ENCODE peak calls at places on chromosome 11, in seven cellular contexts. I is mucosa of gallbladder; V is WTC11; S is naive thymus-derived CD4-positive, alpha-beta T cell; L is LoVo; D is activated CD4-positive, alpha-beta T cell treated with anti-CD3 and anti-CD28 coated beads, Interleukin-2, amount 10 ng/mL, durations not matched to agents 7 days and 5 days; E is NCI-H2171. M is an unnamed sample.

GRCh38 chr11:114678125-114679036 is at the start of gene NXPE2:
- DNase-seq in I (no peak), V (no peak), S (no peak), L (peak; percentile 88), D (no peak), E (no peak), M (no peak)

GRCh38 chr11:67405196-67405567 is 1.3 kb downstream of the TBC1D10C start:
- DNase-seq in I (no peak), V (no peak), S (peak; percentile 39), L (no peak), D (no peak), E (no peak), M (peak; percentile 55)

GRCh38 chr11:61911701-61912529 is 5.5 kb downstream of the RAB3IL1 start:
- DNase-seq in I (no peak), V (no peak), S (no peak), L (no peak), D (no peak), E (no peak), M (no peak)

GRCh38 chr11:22558638-22559037 is 67.0 kb downstream of the FANCF start:
- DNase-seq in I (no peak), V (no peak), S (no peak), L (no peak), D (no peak), E (peak; percentile 95), M (no peak)

GRCh38 chr11:65492637-65493366 is 6.0 kb upstream of the MALAT1 start:
- DNase-seq in I (peak; percentile 85), V (peak; percentile 16), S (no peak), L (no peak), D (no peak), E (no peak), M (no peak)

GRCh38 chr11:106601637-106602297 is 416.5 kb downstream of the GUCY1A2 start:
- DNase-seq in I (no peak), V (no peak), S (no peak), L (no peak), D (no peak), E (no peak), M (no peak)

GRCh38 chr11:22734628-22735345 is 68.4 kb downstream of the GAS2 start:
- DNase-seq in I (no peak), V (no peak), S (no peak), L (no peak), D (no peak), E (no peak), M (no peak)

GRCh38 chr11:64058494-64058893 is 22.8 kb downstream of the FLRT1 start:
- DNase-seq in I (peak; percentile 57), V (no peak), S (no peak), L (no peak), D (no peak), E (no peak), M (no peak)

GRCh38 chr11:16763746-16764145 is 25.3 kb downstream of the C11orf58 start:
- DNase-seq in I (no peak), V (no peak), S (no peak), L (no peak), D (no peak), E (no peak), M (no peak)

GRCh38 chr11:85685131-85685819 is 720 bp downstream of the CCDC89 start:
- DNase-seq in I (peak; percentile 36), V (no peak), S (no peak), L (no peak), D (no peak), E (no peak), M (no peak)

GRCh38 chr11:1589996-1590395 is 4.9 kb upstream of the KRTAP5-1 start:
- DNase-seq in I (no peak), V (no peak), S (no peak), L (no peak), D (no peak), E (no peak), M (no peak)

GRCh38 chr11:5618807-5619206 is 6.0 kb upstream of the TRIM34 start:
- DNase-seq in I (no peak), V (no peak), S (no peak), L (no peak), D (no peak), E (no peak), M (no peak)

GRCh38 chr11:11581493-11581880 is 40.3 kb downstream of the GALNT18 start:
- DNase-seq in I (peak; percentile 6), V (no peak), S (no peak), L (no peak), D (no peak), E (no peak), M (no peak)

GRCh38 chr11:95925011-95925410 is 1.1 kb upstream of the MTMR2 start:
- DNase-seq in I (no peak), V (no peak), S (no peak), L (peak; percentile 74), D (no peak), E (no peak), M (no peak)

GRCh38 chr11:119236490-119236889 is 30.4 kb downstream of the CBL start:
- DNase-seq in I (no peak), V (no peak), S (no peak), L (no peak), D (no peak), E (no peak), M (no peak)